ENCODE peak calls at places on chromosomes 12 and 14, in four cellular contexts. One of them, this sample, is unnamed.

GRCh38 chr12:93323625-93324165 is 54.0 kb upstream of the NUDT4 start:
- DNase-seq in HepG2: no peak
- DNase-seq in K562: no peak
- DNase-seq in GM12878: no peak
- DNase-seq in this sample: no peak

GRCh38 chr14:67428501-67429031 is 16.6 kb upstream of the PLEK2 start:
- DNase-seq in GM12878: no peak
- DNase-seq in HepG2: peak
- DNase-seq in K562: peak
- DNase-seq in this sample: no peak

GRCh38 chr14:40601063-40601462 is 1005.6 kb upstream of the LRFN5 start:
- DNase-seq in HepG2: no peak
- DNase-seq in K562: no peak
- DNase-seq in GM12878: no peak
- DNase-seq in this sample: no peak

GRCh38 chr14:56709201-56709600 is 101.1 kb downstream of the OTX2 start:
- DNase-seq in K562: no peak
- DNase-seq in GM12878: no peak
- DNase-seq in HepG2: no peak
- DNase-seq in this sample: no peak

GRCh38 chr14:45868863-45869262 is 615.9 kb upstream of the MIS18BP1 start:
- DNase-seq in K562: no peak
- DNase-seq in HepG2: no peak
- DNase-seq in GM12878: peak
- DNase-seq in this sample: no peak

GRCh38 chr12:114671321-114671663 is 12.7 kb downstream of the TBX3 start:
- DNase-seq in GM12878: no peak
- DNase-seq in HepG2: no peak
- DNase-seq in K562: no peak
- DNase-seq in this sample: no peak

GRCh38 chr12:102959391-102959790 is 1.9 kb downstream of the ASCL1 start:
- DNase-seq in K562: no peak
- DNase-seq in GM12878: no peak
- DNase-seq in HepG2: no peak
- DNase-seq in this sample: no peak

GRCh38 chr12:13390381-13390856 is 193.9 kb downstream of the EMP1 start:
- DNase-seq in GM12878: no peak
- DNase-seq in K562: no peak
- DNase-seq in HepG2: no peak
- DNase-seq in this sample: no peak

GRCh38 chr12:107594995-107595394 is 90.6 kb upstream of the PWP1 start:
- DNase-seq in HepG2: no peak
- DNase-seq in GM12878: no peak
- DNase-seq in K562: no peak
- DNase-seq in this sample: no peak

GRCh38 chr12:50528800-50529199 is 24.0 kb downstream of the DIP2B start:
- DNase-seq in K562: no peak
- DNase-seq in GM12878: no peak
- DNase-seq in HepG2: no peak
- DNase-seq in this sample: no peak

GRCh38 chr14:63941023-63941422 is 88.2 kb downstream of the SYNE2 start:
- DNase-seq in GM12878: no peak
- DNase-seq in HepG2: no peak
- DNase-seq in K562: no peak
- DNase-seq in this sample: no peak

GRCh38 chr14:73977896-73978295 is 27.8 kb downstream of the COQ6 start:
- DNase-seq in HepG2: no peak
- DNase-seq in K562: no peak
- DNase-seq in GM12878: no peak
- DNase-seq in this sample: no peak

GRCh38 chr12:14874882-14875281 is 10.8 kb downstream of the MGP start:
- DNase-seq in K562: no peak
- DNase-seq in HepG2: no peak
- DNase-seq in GM12878: no peak
- DNase-seq in this sample: no peak

GRCh38 chr12:19643635-19644034 is 204.3 kb downstream of the AEBP2 start:
- DNase-seq in GM12878: no peak
- DNase-seq in HepG2: peak
- DNase-seq in K562: peak
- DNase-seq in this sample: peak

GRCh38 chr12:7136676-7137075 is 6.5 kb downstream of the CLSTN3 start:
- DNase-seq in GM12878: no peak
- DNase-seq in HepG2: no peak
- DNase-seq in K562: no peak
- DNase-seq in this sample: no peak

GRCh38 chr12:1324900-1325299 is 269.5 kb downstream of the FBXL14 start:
- DNase-seq in K562: no peak
- DNase-seq in HepG2: no peak
- DNase-seq in GM12878: no peak
- DNase-seq in this sample: no peak

GRCh38 chr12:49644620-49644994 is 21.2 kb downstream of the PRPF40B start:
- DNase-seq in HepG2: peak
- DNase-seq in GM12878: peak
- DNase-seq in K562: peak
- DNase-seq in this sample: peak

GRCh38 chr14:64919215-64919614 is 5.0 kb downstream of the CHURC1 start:
- DNase-seq in GM12878: no peak
- DNase-seq in K562: no peak
- DNase-seq in HepG2: no peak
- DNase-seq in this sample: no peak

GRCh38 chr12:103839103-103839502 is 1.9 kb downstream of the NT5DC3 start:
- DNase-seq in K562: no peak
- DNase-seq in GM12878: no peak
- DNase-seq in HepG2: peak
- DNase-seq in this sample: no peak

GRCh38 chr12:91326043-91327027 is 143.7 kb upstream of the DCN start:
- DNase-seq in GM12878: no peak
- DNase-seq in HepG2: peak
- DNase-seq in K562: peak
- DNase-seq in this sample: peak

GRCh38 chr14:59310644-59311043 is 122.2 kb downstream of the DAAM1 start:
- DNase-seq in K562: no peak
- DNase-seq in GM12878: no peak
- DNase-seq in HepG2: no peak
- DNase-seq in this sample: no peak

GRCh38 chr14:105076296-105076804 is 11.1 kb upstream of the GPR132 start:
- DNase-seq in GM12878: no peak
- DNase-seq in HepG2: no peak
- DNase-seq in K562: no peak
- DNase-seq in this sample: no peak

GRCh38 chr14:105076805-105077648 is 11.8 kb upstream of the GPR132 start:
- DNase-seq in HepG2: no peak
- DNase-seq in GM12878: no peak
- DNase-seq in K562: no peak
- DNase-seq in this sample: no peak

GRCh38 chr14:105073720-105074600 is 8.7 kb upstream of the GPR132 start:
- DNase-seq in K562: no peak
- DNase-seq in HepG2: no peak
- DNase-seq in GM12878: no peak
- DNase-seq in this sample: no peak

GRCh38 chr14:105074601-105075053 is 9.4 kb upstream of the GPR132 start:
- DNase-seq in K562: no peak
- DNase-seq in HepG2: no peak
- DNase-seq in GM12878: no peak
- DNase-seq in this sample: no peak

DNA sequence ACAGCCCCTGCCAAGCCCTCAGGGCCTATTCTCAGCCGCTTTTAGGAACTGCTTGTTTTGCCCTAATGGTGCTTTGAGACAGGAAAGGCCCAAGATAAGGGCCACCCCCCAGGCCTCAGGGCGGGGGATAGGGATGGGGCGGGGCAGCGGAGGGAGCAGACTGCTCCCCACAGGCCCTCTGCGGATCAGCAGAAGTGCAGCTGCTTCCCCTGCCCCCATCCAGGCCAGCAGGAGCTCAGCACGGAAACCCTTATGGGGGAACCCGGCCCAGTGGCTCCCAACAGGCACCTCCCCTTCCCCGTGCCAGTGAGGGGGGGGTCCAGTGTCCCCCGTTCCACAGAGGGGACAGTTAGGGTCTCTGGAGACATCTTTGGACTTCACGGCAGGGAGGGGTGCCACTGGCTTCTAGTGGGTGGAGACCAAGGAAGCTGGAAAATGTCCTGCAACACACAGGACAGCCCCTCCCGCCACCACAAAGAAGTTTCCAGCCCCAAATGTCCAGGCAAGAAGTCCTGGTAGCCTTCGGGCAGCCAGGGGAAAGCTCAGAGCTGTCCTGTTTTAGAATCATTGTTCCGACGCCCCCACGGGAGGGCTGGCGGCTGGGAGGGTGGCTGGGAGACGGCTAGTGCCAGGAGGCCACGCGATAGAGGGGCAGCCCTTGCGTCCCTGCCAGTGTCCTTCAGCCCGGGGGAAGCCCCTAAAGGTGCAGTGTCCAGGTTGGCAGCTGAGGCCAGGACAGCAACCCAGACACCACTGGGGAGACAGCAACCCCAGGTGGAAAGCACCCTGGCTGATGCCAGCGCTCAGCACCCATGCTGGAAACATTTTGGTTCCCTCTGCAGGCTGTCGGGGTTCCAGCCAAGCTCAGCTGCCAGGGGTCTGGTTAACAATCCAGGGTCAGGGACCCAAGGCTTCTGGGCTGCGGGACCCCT is 10.4 kb upstream of the GPR132 start:
- DNase-seq in GM12878: no peak
- DNase-seq in K562: peak
- DNase-seq in HepG2: no peak
- DNase-seq in this sample: peak
- TF ChIP-seq EZH2 in GM12878: no peak
- TF ChIP-seq EZH2 in K562: no peak
- TF ChIP-seq EZH2 in HepG2: no peak
- TF ChIP-seq EZH2 in this sample: no peak

DNA sequence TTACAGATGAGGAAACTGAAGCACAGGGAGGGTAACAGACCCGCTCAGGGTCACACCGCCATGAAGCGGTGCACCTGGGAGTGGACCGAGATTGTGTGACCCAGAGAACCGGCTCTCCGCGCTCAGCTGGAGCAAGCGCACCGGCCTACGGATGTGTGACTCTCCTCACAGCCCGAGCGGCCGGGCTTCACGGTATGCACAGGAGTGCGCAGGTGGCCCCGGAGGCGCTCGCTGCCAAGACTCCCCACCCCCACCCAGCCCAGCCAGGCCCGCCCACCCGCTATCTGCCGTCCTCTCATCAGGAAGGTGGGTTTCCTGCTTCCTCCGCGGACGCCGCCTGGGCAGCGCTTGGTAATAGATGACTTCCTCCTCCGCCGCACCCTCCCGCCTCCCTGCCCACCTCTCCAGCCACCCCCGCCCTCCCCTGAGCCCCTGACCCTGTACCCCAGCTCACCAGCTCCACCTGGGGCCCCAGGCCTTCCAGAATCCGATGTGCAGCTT is 110.7 kb downstream of the NCOR2 start:
- DNase-seq in K562: no peak
- DNase-seq in HepG2: no peak
- DNase-seq in GM12878: no peak
- DNase-seq in this sample: no peak
- TF ChIP-seq CTCF in K562: no peak
- TF ChIP-seq CTCF in HepG2: no peak
- TF ChIP-seq CTCF in GM12878: no peak
- TF ChIP-seq CTCF in this sample: no peak

DNA sequence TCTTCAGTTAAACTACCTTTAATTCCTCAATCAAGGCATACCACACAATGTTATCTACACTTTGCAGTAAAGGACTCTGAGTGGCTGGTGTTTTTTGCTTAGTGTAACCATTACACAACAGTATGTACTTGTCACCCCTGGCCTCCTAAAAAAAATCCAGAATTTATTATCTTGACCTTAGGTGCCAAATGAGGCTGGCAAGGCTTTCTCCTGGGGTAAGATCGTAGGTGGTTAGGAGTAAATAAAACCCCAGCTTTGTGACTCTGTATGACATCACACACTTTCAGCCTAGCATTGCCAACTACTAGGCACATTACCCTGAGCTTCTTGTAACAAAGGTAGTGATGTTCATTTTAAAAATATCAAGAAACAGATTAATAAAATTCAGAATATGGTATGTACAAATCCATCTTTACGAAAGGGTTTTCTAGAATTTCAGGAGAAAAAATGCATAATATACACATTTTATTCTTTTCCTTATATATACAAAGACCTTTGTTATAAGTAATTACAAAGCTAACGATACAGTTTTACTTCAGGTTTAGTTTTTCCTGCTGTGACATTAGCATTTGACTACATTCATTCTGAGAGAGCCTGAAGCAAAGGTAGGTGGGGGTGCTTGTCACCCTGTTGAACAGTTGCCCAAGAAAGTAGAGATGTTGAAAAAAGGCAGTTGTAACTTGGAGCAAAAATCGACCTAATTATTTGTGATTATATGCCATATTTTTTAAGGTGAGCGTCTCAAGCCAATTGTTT is 13.5 kb downstream of the TCL1A start:
- DNase-seq in K562: no peak
- DNase-seq in HepG2: no peak
- DNase-seq in GM12878: no peak
- DNase-seq in this sample: peak
- TF ChIP-seq CREB1 in K562: no peak
- TF ChIP-seq CREB1 in HepG2: no peak
- TF ChIP-seq CREB1 in GM12878: no peak
- TF ChIP-seq CREB1 in this sample: peak

GRCh38 chr14:23577004-23577681 is 1.4 kb downstream of the JPH4 start:
- DNase-seq in K562: no peak
- DNase-seq in GM12878: no peak
- DNase-seq in HepG2: no peak
- DNase-seq in this sample: peak

GRCh38 chr14:23579311-23579630 is 681 bp upstream of the JPH4 start:
- DNase-seq in K562: no peak
- DNase-seq in GM12878: no peak
- DNase-seq in HepG2: peak
- DNase-seq in this sample: no peak

GRCh38 chr14:23577710-23578392 is 739 bp downstream of the JPH4 start:
- DNase-seq in K562: no peak
- DNase-seq in GM12878: no peak
- DNase-seq in HepG2: no peak
- DNase-seq in this sample: peak

GRCh38 chr14:23579739-23580138 is 1.1 kb upstream of the JPH4 start:
- DNase-seq in K562: no peak
- DNase-seq in GM12878: no peak
- DNase-seq in HepG2: peak
- DNase-seq in this sample: no peak

DNA sequence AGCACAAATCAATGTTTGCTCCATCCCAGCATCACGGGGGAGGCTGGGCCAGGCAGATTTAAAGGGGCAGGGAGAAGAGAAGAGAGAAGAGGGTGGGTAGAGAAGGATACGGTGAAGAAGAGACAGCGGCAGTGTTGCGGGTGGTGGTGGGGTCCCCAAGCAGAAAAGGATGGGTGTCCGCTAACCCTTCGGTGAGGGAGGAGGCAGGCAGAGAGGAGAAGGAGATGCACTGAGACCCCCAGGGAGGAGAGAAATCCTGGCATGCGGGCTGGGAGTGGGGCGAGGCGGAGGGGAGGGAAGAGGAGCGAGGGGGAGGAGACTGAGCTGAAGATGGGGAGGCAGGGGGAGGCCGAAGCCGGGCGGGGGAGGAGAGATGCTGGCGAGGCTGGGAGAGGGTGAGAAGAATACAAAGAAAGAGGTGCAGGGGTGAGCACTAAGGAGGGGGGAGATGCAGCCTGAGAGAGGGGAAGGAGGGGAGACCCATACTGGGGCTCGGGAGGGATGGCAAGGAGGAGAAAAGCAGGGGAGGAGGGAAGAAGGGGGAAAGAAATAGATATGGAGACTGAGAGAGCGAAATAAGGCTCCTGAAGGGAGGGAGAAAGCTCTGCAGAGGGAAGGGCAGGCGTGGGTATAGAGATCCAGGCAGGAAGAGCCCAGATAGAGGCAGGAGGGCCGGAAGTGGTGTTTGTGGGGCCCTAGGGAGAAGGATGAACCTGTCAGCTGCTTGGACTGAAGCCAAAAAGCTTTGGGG is at the start of gene JPH4:
- DNase-seq in K562: no peak
- DNase-seq in GM12878: no peak
- DNase-seq in HepG2: no peak
- DNase-seq in this sample: peak
- TF ChIP-seq EZH2 in K562: no peak
- TF ChIP-seq EZH2 in GM12878: no peak
- TF ChIP-seq EZH2 in HepG2: no peak
- TF ChIP-seq EZH2 in this sample: no peak